ENCODE peak calls at places on chromosome 9, in six cellular contexts. One of them, this sample, is unnamed.

GRCh38 chr9:108469654-108470053 is 386.1 kb downstream of the ACTL7B start:
- DNase-seq in endothelial cell of umbilical vein: peak
- DNase-seq in K562: no peak
- DNase-seq in HepG2: no peak
- DNase-seq in A549: no peak
- DNase-seq in GM12878: no peak
- DNase-seq in this sample: peak

GRCh38 chr9:98022447-98022846 is 34.1 kb upstream of the NANS start:
- DNase-seq in HepG2: no peak
- DNase-seq in GM12878: no peak
- DNase-seq in A549: no peak
- DNase-seq in K562: no peak
- DNase-seq in endothelial cell of umbilical vein: peak
- DNase-seq in this sample: no peak

GRCh38 chr9:122212473-122213004 is 16.2 kb downstream of the LHX6 start:
- DNase-seq in HepG2: no peak
- DNase-seq in A549: no peak
- DNase-seq in endothelial cell of umbilical vein: no peak
- DNase-seq in K562: peak
- DNase-seq in GM12878: no peak
- DNase-seq in this sample: no peak

GRCh38 chr9:68654075-68654474 is 51.0 kb upstream of the PIP5K1B start:
- DNase-seq in GM12878: no peak
- DNase-seq in K562: no peak
- DNase-seq in HepG2: no peak
- DNase-seq in A549: no peak
- DNase-seq in endothelial cell of umbilical vein: no peak
- DNase-seq in this sample: no peak

GRCh38 chr9:134895849-134896833 is 15.5 kb downstream of the FCN2 start:
- DNase-seq in endothelial cell of umbilical vein: peak
- DNase-seq in GM12878: no peak
- DNase-seq in K562: no peak
- DNase-seq in A549: peak
- DNase-seq in HepG2: no peak
- DNase-seq in this sample: peak

GRCh38 chr9:14155237-14155636 is 158.7 kb downstream of the NFIB start:
- DNase-seq in A549: no peak
- DNase-seq in K562: no peak
- DNase-seq in endothelial cell of umbilical vein: peak
- DNase-seq in GM12878: no peak
- DNase-seq in HepG2: no peak
- DNase-seq in this sample: no peak

GRCh38 chr9:133656211-133657119 is 20.3 kb downstream of the DBH start:
- DNase-seq in HepG2: no peak
- DNase-seq in endothelial cell of umbilical vein: no peak
- DNase-seq in GM12878: no peak
- DNase-seq in A549: no peak
- DNase-seq in K562: no peak
- DNase-seq in this sample: no peak

GRCh38 chr9:69900406-69900805 is 79.8 kb downstream of the CFAP95 start:
- DNase-seq in GM12878: no peak
- DNase-seq in K562: no peak
- DNase-seq in A549: no peak
- DNase-seq in HepG2: no peak
- DNase-seq in endothelial cell of umbilical vein: peak
- DNase-seq in this sample: no peak

GRCh38 chr9:97987490-97987889 is 4.3 kb downstream of the ANP32B start:
- DNase-seq in HepG2: no peak
- DNase-seq in endothelial cell of umbilical vein: no peak
- DNase-seq in A549: no peak
- DNase-seq in K562: no peak
- DNase-seq in GM12878: no peak
- DNase-seq in this sample: peak

GRCh38 chr9:8078641-8079140 is 279.1 kb upstream of the DMAC1 start:
- DNase-seq in A549: no peak
- DNase-seq in K562: no peak
- DNase-seq in endothelial cell of umbilical vein: no peak
- DNase-seq in HepG2: no peak
- DNase-seq in GM12878: no peak
- DNase-seq in this sample: peak

GRCh38 chr9:85704744-85705143 is 37.0 kb downstream of the AGTPBP1 start:
- DNase-seq in A549: no peak
- DNase-seq in endothelial cell of umbilical vein: no peak
- DNase-seq in HepG2: no peak
- DNase-seq in GM12878: no peak
- DNase-seq in K562: no peak
- DNase-seq in this sample: no peak

GRCh38 chr9:137879566-137880150 is 2.1 kb downstream of the CACNA1B start:
- DNase-seq in A549: no peak
- DNase-seq in HepG2: no peak
- DNase-seq in endothelial cell of umbilical vein: no peak
- DNase-seq in GM12878: no peak
- DNase-seq in K562: no peak
- DNase-seq in this sample: no peak

GRCh38 chr9:108761530-108762347 is 94.0 kb downstream of the ACTL7B start:
- DNase-seq in endothelial cell of umbilical vein: peak
- DNase-seq in A549: peak
- DNase-seq in K562: peak
- DNase-seq in GM12878: no peak
- DNase-seq in HepG2: peak
- DNase-seq in this sample: peak

GRCh38 chr9:93188426-93189368 is 4.8 kb downstream of the WNK2 start:
- DNase-seq in endothelial cell of umbilical vein: no peak
- DNase-seq in A549: no peak
- DNase-seq in K562: no peak
- DNase-seq in GM12878: no peak
- DNase-seq in HepG2: no peak
- DNase-seq in this sample: no peak

GRCh38 chr9:91138760-91139159 is 223.0 kb downstream of the AUH start:
- DNase-seq in HepG2: peak
- DNase-seq in A549: no peak
- DNase-seq in GM12878: no peak
- DNase-seq in K562: no peak
- DNase-seq in endothelial cell of umbilical vein: no peak
- DNase-seq in this sample: no peak
- TF ChIP-seq MAX in HepG2: no peak
- TF ChIP-seq MAX in A549: no peak
- TF ChIP-seq MAX in GM12878: no peak
- TF ChIP-seq MAX in K562: no peak
- TF ChIP-seq MAX in endothelial cell of umbilical vein: no peak
- TF ChIP-seq MAX in this sample: no peak

DNA sequence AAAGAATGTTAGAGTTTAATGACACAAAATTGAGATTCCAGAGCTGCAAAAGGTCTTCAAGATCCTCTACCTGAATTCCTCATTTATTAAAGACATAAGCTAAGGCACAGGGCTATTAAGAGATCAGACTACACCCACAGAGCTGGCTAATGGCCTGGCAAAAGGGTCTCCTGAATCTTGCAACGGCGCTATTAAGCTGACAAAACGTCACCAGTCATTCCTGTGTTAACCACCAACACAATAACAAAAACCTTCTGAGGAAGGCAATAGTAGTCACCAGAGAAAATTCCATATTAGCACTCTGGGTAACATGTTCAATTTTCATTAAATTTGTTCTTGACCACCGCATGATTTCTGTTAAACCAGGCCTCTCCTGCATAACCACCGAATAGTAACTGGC is 77.0 kb downstream of the GNAQ start:
- DNase-seq in GM12878: no peak
- DNase-seq in HepG2: no peak
- DNase-seq in endothelial cell of umbilical vein: no peak
- DNase-seq in K562: no peak
- DNase-seq in A549: no peak
- DNase-seq in this sample: no peak
- TF ChIP-seq MYC in GM12878: no peak
- TF ChIP-seq MYC in HepG2: no peak
- TF ChIP-seq MYC in endothelial cell of umbilical vein: no peak
- TF ChIP-seq MYC in K562: no peak
- TF ChIP-seq MYC in A549: no peak
- TF ChIP-seq MYC in this sample: no peak

GRCh38 chr9:131954299-131954698 is 125.4 kb downstream of the MED27 start:
- DNase-seq in GM12878: no peak
- DNase-seq in A549: no peak
- DNase-seq in endothelial cell of umbilical vein: no peak
- DNase-seq in K562: no peak
- DNase-seq in HepG2: no peak
- DNase-seq in this sample: no peak
- TF ChIP-seq CTCF in GM12878: peak
- TF ChIP-seq CTCF in A549: peak
- TF ChIP-seq CTCF in endothelial cell of umbilical vein: peak
- TF ChIP-seq CTCF in K562: no peak
- TF ChIP-seq CTCF in HepG2: peak
- TF ChIP-seq CTCF in this sample: peak

GRCh38 chr9:75448281-75448680 is 360.0 kb downstream of the OSTF1 start:
- DNase-seq in GM12878: no peak
- DNase-seq in A549: no peak
- DNase-seq in HepG2: no peak
- DNase-seq in K562: no peak
- DNase-seq in endothelial cell of umbilical vein: no peak
- DNase-seq in this sample: no peak
- TF ChIP-seq MAX in GM12878: no peak
- TF ChIP-seq MAX in A549: no peak
- TF ChIP-seq MAX in HepG2: no peak
- TF ChIP-seq MAX in K562: no peak
- TF ChIP-seq MAX in endothelial cell of umbilical vein: no peak
- TF ChIP-seq MAX in this sample: no peak

This sample was measured in NB4.